ENCODE peak calls at places on chromosomes 7 and 10, in five cellular contexts. M is T-cell; R is endothelial cell; U is CD8-positive, alpha-beta memory T cell; E is upper lobe of left lung. C is an unnamed sample.

GRCh38 chr7:140596751-140597424 is 43.7 kb downstream of the DENND2A start:
- DNase-seq in M (no peak), R (no peak), U (no peak), E (no peak), C (no peak)

GRCh38 chr10:78973901-78974408 is 94.8 kb upstream of the ZMIZ1 start:
- DNase-seq in M (peak), R (peak), U (peak), E (peak), C (no peak)

GRCh38 chr7:27155816-27156507 is 513 bp downstream of the HOXA7 start:
- DNase-seq in M (no peak), R (no peak), U (no peak), E (peak), C (no peak)

GRCh38 chr10:113178771-113179170 is 228.7 kb downstream of the TCF7L2 start:
- DNase-seq in M (no peak), R (no peak), U (no peak), E (no peak), C (no peak)

GRCh38 chr10:44862917-44863316 is 48.2 kb upstream of the TMEM72 start:
- DNase-seq in M (no peak), R (no peak), U (no peak), E (no peak), C (no peak)

GRCh38 chr7:22582860-22583640 is 83.1 kb upstream of the STEAP1B start:
- DNase-seq in M (no peak), R (no peak), U (no peak), E (peak), C (no peak)

GRCh38 chr7:96313940-96314339 is 8.0 kb downstream of the SLC25A13 start:
- DNase-seq in M (no peak), R (no peak), U (no peak), E (no peak), C (no peak)

GRCh38 chr10:33193057-33193866 is 141.2 kb downstream of the NRP1 start:
- DNase-seq in M (peak), R (peak), U (peak), E (peak), C (peak)

GRCh38 chr7:98278936-98279335 is 2.5 kb upstream of the BRI3 start:
- DNase-seq in M (no peak), R (no peak), U (no peak), E (no peak), C (no peak)

GRCh38 chr10:24603333-24603732 is 120.4 kb downstream of the ARHGAP21 start:
- DNase-seq in M (no peak), R (no peak), U (no peak), E (no peak), C (no peak)

GRCh38 chr7:112080974-112081373 is 125.2 kb downstream of the DOCK4 start:
- DNase-seq in M (no peak), R (peak), U (no peak), E (peak), C (no peak)

GRCh38 chr7:356087-356486 is 66.1 kb downstream of the FOXL3 start:
- DNase-seq in M (no peak), R (no peak), U (no peak), E (no peak), C (no peak)

GRCh38 chr10:34171957-34172527 is 643.1 kb downstream of the PARD3 start:
- DNase-seq in M (no peak), R (no peak), U (no peak), E (no peak), C (no peak)

GRCh38 chr10:7179536-7179935 is 231.3 kb downstream of the SFMBT2 start:
- DNase-seq in M (no peak), R (no peak), U (no peak), E (no peak), C (no peak)

GRCh38 chr7:33129806-33130153 is 416 bp downstream of the BBS9 start:
- DNase-seq in M (no peak), R (no peak), U (no peak), E (no peak), C (no peak)

GRCh38 chr7:101160917-101161316 is 4.5 kb downstream of the VGF start:
- DNase-seq in M (no peak), R (no peak), U (no peak), E (no peak), C (no peak)

GRCh38 chr7:119969054-119969453 is 303.9 kb upstream of the KCND2 start:
- DNase-seq in M (no peak), R (no peak), U (no peak), E (no peak), C (no peak)

GRCh38 chr7:149552778-149553177 is 55.2 kb upstream of the ZNF746 start:
- DNase-seq in M (no peak), R (no peak), U (no peak), E (no peak), C (no peak)

GRCh38 chr10:125761961-125762360 is 13.7 kb downstream of the MMP21 start:
- DNase-seq in M (no peak), R (no peak), U (no peak), E (no peak), C (no peak)

GRCh38 chr7:83925860-83926259 is 268.7 kb downstream of the SEMA3A start:
- DNase-seq in M (no peak), R (no peak), U (no peak), E (no peak), C (no peak)

GRCh38 chr7:154953006-154953684 is 49.8 kb downstream of the PAXIP1 start:
- DNase-seq in M (peak), R (peak), U (peak), E (peak), C (no peak)

GRCh38 chr7:121582258-121582657 is 186.2 kb upstream of the FAM3C start:
- DNase-seq in M (no peak), R (no peak), U (no peak), E (no peak), C (no peak)

GRCh38 chr10:132691711-132692153 is 94.2 kb downstream of the NKX6-2 start:
- DNase-seq in M (no peak), R (no peak), U (no peak), E (no peak), C (no peak)

GRCh38 chr7:114130860-114131259 is 212.1 kb upstream of the PPP1R3A start:
- DNase-seq in M (no peak), R (no peak), U (no peak), E (no peak), C (no peak)

GRCh38 chr7:45920543-45921380 is at the start of gene IGFBP3:
- DNase-seq in M (no peak), R (peak), U (no peak), E (no peak), C (no peak)

GRCh38 chr10:51422311-51423120 is 276.9 kb downstream of the CSTF2T start:
- DNase-seq in M (peak), R (peak), U (no peak), E (peak), C (no peak)

GRCh38 chr10:71090330-71090729 is 122.0 kb upstream of the UNC5B start:
- DNase-seq in M (no peak), R (no peak), U (no peak), E (peak), C (no peak)

C was measured in esophagus squamous epithelium.